ENCODE peak calls at places on chromosome 5, in five cellular contexts. P is prostate gland, F is A549, K is uterus, S is HCT116. O is an unnamed sample.

GRCh38 chr5:14146725-14147124 is 3.6 kb downstream of the TRIO start:
- DNase-seq in P (no peak), F (no peak), K (no peak), S (no peak), O (no peak)

GRCh38 chr5:38827525-38827924 is 18.3 kb upstream of the OSMR start:
- DNase-seq in P (no peak), F (no peak), K (no peak), S (no peak), O (no peak)

GRCh38 chr5:126754609-126755008 is 22.3 kb upstream of the LMNB1 start:
- DNase-seq in P (no peak), F (no peak), K (no peak), S (no peak), O (no peak)

GRCh38 chr5:121658221-121658620 is 193.5 kb upstream of the FTMT start:
- DNase-seq in P (no peak), F (no peak), K (no peak), S (no peak), O (no peak)

GRCh38 chr5:53490747-53491146 is 10.3 kb downstream of the FST start:
- DNase-seq in P (no peak), F (no peak), K (no peak), S (no peak), O (no peak)

GRCh38 chr5:88679638-88680037 is 203.3 kb downstream of the MEF2C start:
- DNase-seq in P (no peak), F (no peak), K (no peak), S (no peak), O (no peak)

GRCh38 chr5:58922392-58923171 is 339.7 kb downstream of the RAB3C start:
- DNase-seq in P (peak), F (no peak), K (peak), S (no peak), O (peak)

GRCh38 chr5:127909078-127909477 is 174.5 kb upstream of the SLC12A2 start:
- DNase-seq in P (no peak), F (peak), K (no peak), S (peak), O (no peak)

GRCh38 chr5:13591621-13592020 is 352.9 kb downstream of the DNAH5 start:
- DNase-seq in P (no peak), F (peak), K (no peak), S (no peak), O (no peak)

GRCh38 chr5:32984851-32985250 is 273.7 kb downstream of the NPR3 start:
- DNase-seq in P (no peak), F (no peak), K (no peak), S (no peak), O (no peak)

GRCh38 chr5:10353241-10354047 is at the start of gene MARCHF6:
- DNase-seq in P (peak), F (peak), K (peak), S (peak), O (peak)

GRCh38 chr5:10354048-10354872 is 765 bp downstream of the MARCHF6 start:
- DNase-seq in P (peak), F (peak), K (no peak), S (no peak), O (no peak)

GRCh38 chr5:10352404-10353240 is 873 bp upstream of the MARCHF6 start:
- DNase-seq in P (no peak), F (no peak), K (no peak), S (no peak), O (no peak)

GRCh38 chr5:10351882-10352395 is 1.6 kb upstream of the MARCHF6 start:
- DNase-seq in P (no peak), F (no peak), K (no peak), S (no peak), O (no peak)

GRCh38 chr5:10355071-10355889 is 1.8 kb downstream of the MARCHF6 start:
- DNase-seq in P (no peak), F (no peak), K (no peak), S (no peak), O (no peak)
- TF ChIP-seq POLR2A in P (no peak), F (no peak), K (no peak), S (no peak), O (no peak)

GRCh38 chr5:140294753-140295152 is 8.1 kb downstream of the PFDN1 start:
- DNase-seq in P (no peak), F (no peak), K (no peak), S (no peak), O (no peak)
- TF ChIP-seq POLR2A in P (no peak), F (no peak), K (no peak), S (no peak), O (no peak)

GRCh38 chr5:172733179-172733973 is 37.6 kb downstream of the DUSP1 start:
- DNase-seq in P (peak), F (no peak), K (peak), S (no peak), O (no peak)
- TF ChIP-seq POLR2A in P (no peak), F (no peak), K (peak), S (no peak), O (no peak)

GRCh38 chr5:151215546-151215880 is 8.4 kb downstream of the CCDC69 start:
- DNase-seq in P (no peak), F (no peak), K (no peak), S (no peak), O (no peak)

GRCh38 chr5:151213803-151214613 is 9.9 kb downstream of the CCDC69 start:
- DNase-seq in P (no peak), F (no peak), K (peak), S (no peak), O (peak)

GRCh38 chr5:151212361-151212899 is 11.5 kb downstream of the CCDC69 start:
- DNase-seq in P (no peak), F (no peak), K (no peak), S (no peak), O (no peak)

GRCh38 chr5:151216781-151217180 is 7.1 kb downstream of the CCDC69 start:
- DNase-seq in P (no peak), F (no peak), K (no peak), S (no peak), O (no peak)

DNA sequence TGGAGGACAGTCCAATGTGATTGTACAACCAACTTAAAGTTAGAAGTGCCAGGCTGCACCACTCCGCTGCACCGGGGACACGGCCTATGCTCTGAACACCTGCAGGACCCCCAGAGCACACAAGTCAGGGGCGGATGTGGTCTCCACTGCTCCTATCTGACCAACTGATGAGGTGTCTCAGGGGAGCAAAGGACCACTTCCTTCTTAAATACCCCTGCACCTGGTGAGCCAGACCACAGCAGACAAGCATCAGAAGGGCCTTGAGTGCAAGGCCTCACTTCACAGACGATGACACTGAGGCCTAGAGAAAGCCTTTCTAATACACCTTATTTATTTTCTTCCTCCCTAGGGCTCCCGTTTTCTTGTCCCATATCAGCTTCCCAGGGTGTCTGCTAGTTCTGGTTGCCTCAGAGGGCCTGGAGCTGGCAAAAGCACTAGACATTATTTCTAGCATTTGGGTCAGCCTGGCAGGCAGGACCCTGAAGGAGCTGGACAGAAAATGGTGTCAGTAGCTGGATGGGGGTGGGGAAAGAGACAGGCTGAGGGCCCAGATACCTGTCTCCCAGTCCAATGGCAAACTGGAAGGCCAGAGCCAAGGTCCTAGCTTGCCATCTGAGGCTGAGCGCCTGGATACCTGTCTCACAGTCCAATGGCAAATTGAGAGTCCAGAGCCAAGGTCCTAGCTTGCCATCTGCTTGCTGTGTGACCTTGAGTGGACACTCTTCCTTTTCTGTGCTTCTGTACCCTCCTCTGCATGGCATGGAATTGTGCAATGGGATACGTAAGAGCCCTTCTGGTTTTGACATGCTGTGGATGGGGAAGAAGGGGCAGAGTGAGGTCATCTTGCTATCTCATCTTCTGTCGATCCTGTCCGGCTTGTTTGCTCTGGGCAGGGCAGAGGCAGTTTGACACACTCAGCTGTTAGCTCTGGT is 9.0 kb downstream of the CCDC69 start:
- DNase-seq in P (no peak), F (no peak), K (no peak), S (no peak), O (peak)
- TF ChIP-seq POLR2A in P (no peak), F (no peak), K (no peak), S (no peak), O (no peak)

O was measured in spleen.